ENCODE peak calls at places on chromosomes 3 and 15, in ten cellular contexts. S is lower leg skin, U is AG04450, E is fibroblast of pulmonary artery, D is fibroblast of lung, F is endothelial cell of umbilical vein, X is PC-3, Q is adrenal gland, O is stomach, J is HFF-Myc. V is an unnamed sample.
A peak's percentile ranks its signal among the peaks of the same experiment; 100 is the strongest.

GRCh38 chr3:46845397-46845859 is 17.8 kb downstream of the MYL3 start:
- DNase-seq in O (peak; percentile 53), S (peak; percentile 56), U (peak; percentile 52), F (no peak), E (peak; percentile 76), D (peak; percentile 67), Q (peak; percentile 59), X (peak; percentile 25), J (peak; percentile 59), V (peak; percentile 84)

GRCh38 chr3:42070089-42070885 is 20.9 kb upstream of the TRAK1 start:
- DNase-seq in X (peak; percentile 35), S (no peak), O (no peak), F (no peak), D (no peak), J (no peak), Q (no peak), E (no peak), U (no peak), V (no peak)

GRCh38 chr15:63981596-63982320 is 64.5 kb downstream of the DAPK2 start:
- DNase-seq in F (no peak), E (no peak), O (no peak), U (no peak), X (no peak), S (no peak), D (no peak), Q (no peak), J (no peak), V (no peak)

GRCh38 chr3:104816008-104816407 is 550.7 kb upstream of the ALCAM start:
- DNase-seq in U (no peak), X (no peak), Q (no peak), S (no peak), D (no peak), E (no peak), O (no peak), J (no peak), F (no peak), V (no peak)

GRCh38 chr15:56052389-56053045 is 59.1 kb upstream of the NEDD4 start:
- DNase-seq in J (no peak), D (peak; percentile 53), S (no peak), Q (no peak), F (peak; percentile 56), U (no peak), O (no peak), E (peak; percentile 73), X (peak; percentile 67), V (peak; percentile 66)

GRCh38 chr15:63322541-63322940 is 45.1 kb downstream of the APH1B start:
- DNase-seq in S (no peak), J (no peak), X (no peak), D (peak; percentile 38), Q (peak; percentile 22), F (peak; percentile 39), O (no peak), E (peak; percentile 63), U (no peak), V (peak; percentile 24)

GRCh38 chr3:116263842-116264545 is 181.3 kb downstream of the LSAMP start:
- DNase-seq in Q (no peak), X (no peak), O (no peak), S (no peak), J (peak; percentile 15), U (no peak), E (peak; percentile 69), F (no peak), D (peak; percentile 77), V (peak; percentile 19)

GRCh38 chr3:13616359-13616758 is 67.4 kb downstream of the FBLN2 start:
- DNase-seq in F (no peak), S (no peak), X (no peak), Q (no peak), O (no peak), U (no peak), D (no peak), J (no peak), E (no peak), V (no peak)

GRCh38 chr3:156693166-156693565 is 18.8 kb downstream of the TIPARP start:
- DNase-seq in S (no peak), Q (no peak), F (peak; percentile 78), U (no peak), E (peak; percentile 61), D (peak; percentile 86), J (no peak), O (no peak), X (peak; percentile 62), V (no peak)

GRCh38 chr15:96181873-96182301 is 148.6 kb upstream of the NR2F2 start:
- DNase-seq in F (no peak), O (no peak), E (peak; percentile 90), Q (no peak), S (peak; percentile 64), D (peak; percentile 58), X (no peak), J (peak; percentile 20), U (peak; percentile 85), V (peak; percentile 97)

GRCh38 chr15:98347866-98348265 is 300.5 kb upstream of the IGF1R start:
- DNase-seq in E (no peak), D (no peak), S (no peak), F (no peak), O (no peak), J (no peak), Q (no peak), U (no peak), X (no peak), V (no peak)

GRCh38 chr3:71066356-71066755 is 517.2 kb downstream of the FOXP1 start:
- DNase-seq in U (no peak), D (no peak), E (no peak), X (peak; percentile 67), Q (no peak), F (peak; percentile 62), S (no peak), O (peak; percentile 73), J (no peak), V (no peak)
- H3K4me3 ChIP-seq in U (no peak overlapping the region), D (no peak overlapping the region), E (no peak overlapping the region), X (peak overlapping the region; percentile 83), Q (peak overlapping the region; percentile 6), F (peak overlapping the region; percentile 84), S (no peak overlapping the region), O (peak overlapping the region; percentile 66), J (no peak overlapping the region), V (no peak overlapping the region)

DNA sequence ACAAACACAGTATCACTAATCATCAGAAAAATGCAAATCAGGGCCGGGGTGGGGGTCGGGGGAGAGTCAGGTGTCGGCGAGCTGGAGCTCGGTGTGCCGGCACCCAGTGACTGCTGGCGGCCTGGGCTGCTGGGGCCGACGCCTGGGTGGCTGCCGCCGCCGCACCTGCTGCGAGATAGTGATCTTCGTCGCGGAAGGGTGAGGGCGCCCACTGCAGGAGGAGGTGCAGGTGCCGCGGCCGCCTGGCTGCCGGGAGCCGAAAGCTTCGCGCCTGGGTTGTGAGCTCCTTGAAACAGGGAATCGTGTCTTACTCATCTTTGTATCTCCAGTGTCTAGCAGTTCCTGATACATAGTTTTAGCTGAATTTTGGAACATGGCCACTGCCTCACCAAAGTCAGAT is 64.0 kb upstream of the CPOX start:
- DNase-seq in D (peak; percentile 1), S (no peak), O (peak; percentile 70), X (peak; percentile 69), J (no peak), Q (no peak), E (no peak), U (no peak), F (no peak), V (no peak)
- H3K4me3 ChIP-seq in D (no peak overlapping the region), S (no peak overlapping the region), O (peak overlapping the region; percentile 21), X (peak overlapping the region; percentile 55), J (no peak overlapping the region), Q (peak overlapping the region; percentile 28), E (no peak overlapping the region), U (no peak overlapping the region), F (no peak overlapping the region), V (no peak overlapping the region)

DNA sequence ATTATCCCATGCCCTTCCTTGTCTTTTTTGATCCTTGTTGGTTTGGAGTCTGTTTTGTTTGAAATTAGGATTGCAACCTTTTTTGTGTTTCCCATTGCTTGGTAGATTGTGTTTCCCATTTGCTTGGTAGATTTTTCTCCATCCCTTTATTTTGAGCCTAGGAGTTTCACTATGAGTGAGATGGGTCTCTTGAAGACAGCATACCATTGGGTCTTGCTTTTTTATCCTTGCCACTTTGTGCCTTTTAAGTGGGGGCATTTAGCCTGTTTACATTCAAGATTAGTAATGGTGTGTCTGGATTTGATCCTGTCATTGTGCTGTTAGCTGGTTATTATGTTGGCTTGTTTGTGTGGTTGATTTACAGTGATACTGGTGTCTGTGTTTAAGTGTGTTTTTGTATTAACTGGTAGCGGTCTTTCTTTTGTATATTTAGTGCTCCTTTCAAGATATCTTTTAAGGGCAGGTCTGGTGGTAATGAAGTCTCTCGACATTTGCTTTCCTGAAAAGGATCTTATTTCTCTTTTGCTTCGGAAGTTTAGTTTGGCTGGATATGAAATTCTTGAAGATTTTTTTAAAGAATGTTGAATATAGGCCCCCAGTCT is 70.8 kb downstream of the AKAP13 start:
- DNase-seq in U (no peak), F (no peak), D (no peak), S (no peak), Q (no peak), J (no peak), X (no peak), E (no peak), O (no peak), V (no peak)
- H3K4me3 ChIP-seq in U (no peak overlapping the region), F (no peak overlapping the region), D (no peak overlapping the region), S (no peak overlapping the region), Q (no peak overlapping the region), J (no peak overlapping the region), X (no peak overlapping the region), E (no peak overlapping the region), O (no peak overlapping the region), V (no peak overlapping the region)

GRCh38 chr3:51669241-51670052 is 1.6 kb upstream of the TEX264 start:
- DNase-seq in F (peak; percentile 86), Q (peak; percentile 89), O (peak; percentile 95), X (peak; percentile 95), J (peak; percentile 71), D (peak; percentile 72), S (peak; percentile 85), E (peak; percentile 87), U (peak; percentile 55), V (peak; percentile 80)

GRCh38 chr3:51671090-51672082 is at the start of gene TEX264:
- DNase-seq in X (peak; percentile 95), F (peak; percentile 69), S (peak; percentile 83), O (peak; percentile 94), E (peak; percentile 77), U (no peak), J (peak; percentile 52), D (peak; percentile 76), Q (peak; percentile 91), V (peak; percentile 81)

GRCh38 chr3:51670711-51671089 is 352 bp upstream of the TEX264 start:
- DNase-seq in Q (no peak), E (no peak), S (no peak), F (no peak), O (no peak), U (no peak), J (no peak), D (no peak), X (no peak), V (no peak)

GRCh38 chr3:51668756-51669155 is 2.3 kb upstream of the TEX264 start:
- DNase-seq in S (no peak), J (no peak), Q (no peak), U (no peak), D (peak; percentile 50), X (no peak), F (no peak), O (no peak), E (no peak), V (no peak)

DNA sequence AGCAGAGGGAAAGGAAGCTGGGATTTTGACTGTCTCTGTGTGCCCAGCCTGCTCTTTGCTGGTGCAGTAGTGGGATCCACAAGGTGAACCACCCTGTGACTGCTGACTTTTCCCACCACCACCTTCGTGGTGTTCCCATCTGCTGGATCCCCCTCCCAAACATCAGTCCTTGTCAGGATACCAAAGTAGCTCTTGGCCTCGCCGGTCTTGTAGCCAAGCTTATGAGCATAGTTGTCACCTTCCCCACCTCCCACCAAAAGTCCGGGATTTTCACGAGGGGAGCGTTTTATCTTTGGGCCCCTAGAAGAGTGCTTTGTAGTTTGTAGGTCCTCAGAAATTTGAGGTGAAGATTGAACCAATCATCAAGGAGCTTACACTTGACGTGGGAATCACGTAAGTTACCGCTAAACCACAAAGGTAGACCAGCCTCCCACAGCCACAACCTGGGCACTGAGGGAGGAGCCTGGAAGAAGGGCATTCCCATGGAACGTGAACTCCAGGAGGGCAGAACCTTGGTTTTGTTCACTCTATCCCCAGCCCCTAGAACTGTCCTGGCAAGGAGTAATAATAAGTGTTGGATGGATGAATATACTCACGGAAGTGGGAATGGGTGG is 892 bp upstream of the TEX264 start:
- DNase-seq in O (no peak), J (no peak), U (no peak), X (peak; percentile 19), D (no peak), E (no peak), S (no peak), Q (no peak), F (no peak), V (no peak)
- H3K4me3 ChIP-seq in O (peak overlapping the region; percentile 99), J (peak overlapping the region; percentile 86), U (no peak overlapping the region), X (peak overlapping the region; percentile 91), D (no peak overlapping the region), E (no peak overlapping the region), S (no peak overlapping the region), Q (no peak overlapping the region), F (no peak overlapping the region), V (peak overlapping the region; percentile 91)